ENCODE peak calls at places on chromosomes 11 and 22, in ten cellular contexts. One of them, this sample, is unnamed.

GRCh38 chr11:63919267-63920125 is 2.5 kb upstream of the RCOR2 start:
- DNase-seq in nucleus accumbens: peak
- DNase-seq in HFF-Myc: no peak
- DNase-seq in nephron progenitor cell: peak
- DNase-seq in iPS-NIHi11: peak
- DNase-seq in cardiac muscle cell: peak
- DNase-seq in stimulated activated CD4-positive, alpha-beta T cell treated with anti-CD3 and anti-CD28 coated beads, Interleukin-1b, Interleukin-23, amount 100 ng/mL, for 1 hour: no peak
- DNase-seq in immature natural killer cell: no peak
- DNase-seq in activated naive CD4-positive, alpha-beta T cell: no peak
- DNase-seq in lower leg skin: no peak
- DNase-seq in this sample: no peak

GRCh38 chr11:117232911-117233409 is 489 bp downstream of the RNF214 start:
- DNase-seq in nephron progenitor cell: peak
- DNase-seq in cardiac muscle cell: peak
- DNase-seq in nucleus accumbens: no peak
- DNase-seq in lower leg skin: no peak
- DNase-seq in iPS-NIHi11: peak
- DNase-seq in immature natural killer cell: no peak
- DNase-seq in activated naive CD4-positive, alpha-beta T cell: no peak
- DNase-seq in stimulated activated CD4-positive, alpha-beta T cell treated with anti-CD3 and anti-CD28 coated beads, Interleukin-1b, Interleukin-23, amount 100 ng/mL, for 1 hour: no peak
- DNase-seq in HFF-Myc: no peak
- DNase-seq in this sample: no peak

GRCh38 chr11:86446163-86446923 is 71.7 kb downstream of the CCDC81 start:
- DNase-seq in nucleus accumbens: no peak
- DNase-seq in HFF-Myc: no peak
- DNase-seq in iPS-NIHi11: no peak
- DNase-seq in nephron progenitor cell: no peak
- DNase-seq in immature natural killer cell: no peak
- DNase-seq in cardiac muscle cell: no peak
- DNase-seq in activated naive CD4-positive, alpha-beta T cell: no peak
- DNase-seq in stimulated activated CD4-positive, alpha-beta T cell treated with anti-CD3 and anti-CD28 coated beads, Interleukin-1b, Interleukin-23, amount 100 ng/mL, for 1 hour: no peak
- DNase-seq in lower leg skin: no peak
- DNase-seq in this sample: no peak

GRCh38 chr22:40346178-40347064 is at the start of gene ADSL:
- DNase-seq in HFF-Myc: peak
- DNase-seq in stimulated activated CD4-positive, alpha-beta T cell treated with anti-CD3 and anti-CD28 coated beads, Interleukin-1b, Interleukin-23, amount 100 ng/mL, for 1 hour: peak
- DNase-seq in iPS-NIHi11: peak
- DNase-seq in nephron progenitor cell: peak
- DNase-seq in nucleus accumbens: peak
- DNase-seq in cardiac muscle cell: peak
- DNase-seq in lower leg skin: peak
- DNase-seq in activated naive CD4-positive, alpha-beta T cell: peak
- DNase-seq in immature natural killer cell: peak
- DNase-seq in this sample: peak

GRCh38 chr11:32713496-32713895 is 81.0 kb downstream of the CCDC73 start:
- DNase-seq in immature natural killer cell: no peak
- DNase-seq in nucleus accumbens: no peak
- DNase-seq in activated naive CD4-positive, alpha-beta T cell: no peak
- DNase-seq in stimulated activated CD4-positive, alpha-beta T cell treated with anti-CD3 and anti-CD28 coated beads, Interleukin-1b, Interleukin-23, amount 100 ng/mL, for 1 hour: no peak
- DNase-seq in lower leg skin: no peak
- DNase-seq in nephron progenitor cell: no peak
- DNase-seq in iPS-NIHi11: peak
- DNase-seq in HFF-Myc: no peak
- DNase-seq in cardiac muscle cell: peak
- DNase-seq in this sample: no peak

GRCh38 chr11:11969380-11970215 is 38.8 kb downstream of the DKK3 start:
- DNase-seq in iPS-NIHi11: no peak
- DNase-seq in immature natural killer cell: no peak
- DNase-seq in activated naive CD4-positive, alpha-beta T cell: no peak
- DNase-seq in cardiac muscle cell: no peak
- DNase-seq in lower leg skin: no peak
- DNase-seq in nucleus accumbens: peak
- DNase-seq in stimulated activated CD4-positive, alpha-beta T cell treated with anti-CD3 and anti-CD28 coated beads, Interleukin-1b, Interleukin-23, amount 100 ng/mL, for 1 hour: no peak
- DNase-seq in nephron progenitor cell: no peak
- DNase-seq in HFF-Myc: no peak
- DNase-seq in this sample: no peak

GRCh38 chr11:111871693-111872161 is 346 bp upstream of the ALG9 start:
- DNase-seq in activated naive CD4-positive, alpha-beta T cell: no peak
- DNase-seq in cardiac muscle cell: no peak
- DNase-seq in immature natural killer cell: no peak
- DNase-seq in iPS-NIHi11: peak
- DNase-seq in nephron progenitor cell: no peak
- DNase-seq in lower leg skin: no peak
- DNase-seq in stimulated activated CD4-positive, alpha-beta T cell treated with anti-CD3 and anti-CD28 coated beads, Interleukin-1b, Interleukin-23, amount 100 ng/mL, for 1 hour: no peak
- DNase-seq in HFF-Myc: no peak
- DNase-seq in nucleus accumbens: no peak
- DNase-seq in this sample: no peak

GRCh38 chr11:109196016-109196415 is 226.0 kb upstream of the C11orf87 start:
- DNase-seq in activated naive CD4-positive, alpha-beta T cell: no peak
- DNase-seq in iPS-NIHi11: no peak
- DNase-seq in nephron progenitor cell: no peak
- DNase-seq in immature natural killer cell: no peak
- DNase-seq in HFF-Myc: no peak
- DNase-seq in stimulated activated CD4-positive, alpha-beta T cell treated with anti-CD3 and anti-CD28 coated beads, Interleukin-1b, Interleukin-23, amount 100 ng/mL, for 1 hour: no peak
- DNase-seq in lower leg skin: no peak
- DNase-seq in nucleus accumbens: no peak
- DNase-seq in cardiac muscle cell: no peak
- DNase-seq in this sample: no peak

GRCh38 chr22:44448271-44448780 is 49.7 kb downstream of the RTL6 start:
- DNase-seq in stimulated activated CD4-positive, alpha-beta T cell treated with anti-CD3 and anti-CD28 coated beads, Interleukin-1b, Interleukin-23, amount 100 ng/mL, for 1 hour: no peak
- DNase-seq in HFF-Myc: peak
- DNase-seq in nucleus accumbens: no peak
- DNase-seq in iPS-NIHi11: no peak
- DNase-seq in activated naive CD4-positive, alpha-beta T cell: no peak
- DNase-seq in lower leg skin: peak
- DNase-seq in nephron progenitor cell: no peak
- DNase-seq in cardiac muscle cell: no peak
- DNase-seq in immature natural killer cell: no peak
- DNase-seq in this sample: peak

GRCh38 chr11:2912498-2912897 is 16.7 kb downstream of the PHLDA2 start:
- DNase-seq in iPS-NIHi11: peak
- DNase-seq in cardiac muscle cell: no peak
- DNase-seq in nephron progenitor cell: no peak
- DNase-seq in activated naive CD4-positive, alpha-beta T cell: no peak
- DNase-seq in stimulated activated CD4-positive, alpha-beta T cell treated with anti-CD3 and anti-CD28 coated beads, Interleukin-1b, Interleukin-23, amount 100 ng/mL, for 1 hour: no peak
- DNase-seq in immature natural killer cell: no peak
- DNase-seq in lower leg skin: no peak
- DNase-seq in nucleus accumbens: no peak
- DNase-seq in HFF-Myc: no peak
- DNase-seq in this sample: peak

GRCh38 chr11:128512478-128513127 is 74.8 kb downstream of the ETS1 start:
- DNase-seq in nucleus accumbens: no peak
- DNase-seq in nephron progenitor cell: no peak
- DNase-seq in HFF-Myc: no peak
- DNase-seq in immature natural killer cell: peak
- DNase-seq in stimulated activated CD4-positive, alpha-beta T cell treated with anti-CD3 and anti-CD28 coated beads, Interleukin-1b, Interleukin-23, amount 100 ng/mL, for 1 hour: no peak
- DNase-seq in activated naive CD4-positive, alpha-beta T cell: no peak
- DNase-seq in cardiac muscle cell: no peak
- DNase-seq in lower leg skin: no peak
- DNase-seq in iPS-NIHi11: no peak
- DNase-seq in this sample: no peak

GRCh38 chr11:61922539-61922938 is 5.2 kb upstream of the RAB3IL1 start:
- DNase-seq in nephron progenitor cell: peak
- DNase-seq in cardiac muscle cell: no peak
- DNase-seq in lower leg skin: peak
- DNase-seq in immature natural killer cell: no peak
- DNase-seq in stimulated activated CD4-positive, alpha-beta T cell treated with anti-CD3 and anti-CD28 coated beads, Interleukin-1b, Interleukin-23, amount 100 ng/mL, for 1 hour: no peak
- DNase-seq in activated naive CD4-positive, alpha-beta T cell: no peak
- DNase-seq in HFF-Myc: peak
- DNase-seq in nucleus accumbens: no peak
- DNase-seq in iPS-NIHi11: no peak
- DNase-seq in this sample: peak

GRCh38 chr22:38097058-38097457 is 13.1 kb upstream of the SLC16A8 start:
- DNase-seq in cardiac muscle cell: no peak
- DNase-seq in activated naive CD4-positive, alpha-beta T cell: no peak
- DNase-seq in lower leg skin: no peak
- DNase-seq in immature natural killer cell: no peak
- DNase-seq in nucleus accumbens: no peak
- DNase-seq in nephron progenitor cell: no peak
- DNase-seq in HFF-Myc: no peak
- DNase-seq in stimulated activated CD4-positive, alpha-beta T cell treated with anti-CD3 and anti-CD28 coated beads, Interleukin-1b, Interleukin-23, amount 100 ng/mL, for 1 hour: no peak
- DNase-seq in iPS-NIHi11: no peak
- DNase-seq in this sample: no peak

GRCh38 chr11:61053198-61053597 is 49.1 kb upstream of the CD5 start:
- DNase-seq in nephron progenitor cell: no peak
- DNase-seq in iPS-NIHi11: no peak
- DNase-seq in lower leg skin: no peak
- DNase-seq in immature natural killer cell: no peak
- DNase-seq in activated naive CD4-positive, alpha-beta T cell: no peak
- DNase-seq in HFF-Myc: no peak
- DNase-seq in cardiac muscle cell: no peak
- DNase-seq in nucleus accumbens: no peak
- DNase-seq in stimulated activated CD4-positive, alpha-beta T cell treated with anti-CD3 and anti-CD28 coated beads, Interleukin-1b, Interleukin-23, amount 100 ng/mL, for 1 hour: no peak
- DNase-seq in this sample: no peak

GRCh38 chr11:337711-338110 is 17.1 kb upstream of the IFITM3 start:
- DNase-seq in HFF-Myc: no peak
- DNase-seq in iPS-NIHi11: no peak
- DNase-seq in lower leg skin: no peak
- DNase-seq in stimulated activated CD4-positive, alpha-beta T cell treated with anti-CD3 and anti-CD28 coated beads, Interleukin-1b, Interleukin-23, amount 100 ng/mL, for 1 hour: no peak
- DNase-seq in nucleus accumbens: no peak
- DNase-seq in cardiac muscle cell: no peak
- DNase-seq in nephron progenitor cell: no peak
- DNase-seq in immature natural killer cell: no peak
- DNase-seq in activated naive CD4-positive, alpha-beta T cell: no peak
- DNase-seq in this sample: no peak

GRCh38 chr22:22322792-22323191 is 78.2 kb downstream of the VPREB1 start:
- DNase-seq in iPS-NIHi11: no peak
- DNase-seq in lower leg skin: no peak
- DNase-seq in HFF-Myc: no peak
- DNase-seq in immature natural killer cell: no peak
- DNase-seq in activated naive CD4-positive, alpha-beta T cell: no peak
- DNase-seq in stimulated activated CD4-positive, alpha-beta T cell treated with anti-CD3 and anti-CD28 coated beads, Interleukin-1b, Interleukin-23, amount 100 ng/mL, for 1 hour: no peak
- DNase-seq in cardiac muscle cell: no peak
- DNase-seq in nephron progenitor cell: no peak
- DNase-seq in nucleus accumbens: no peak
- DNase-seq in this sample: no peak

GRCh38 chr11:20488352-20488751 is 100.8 kb downstream of the PRMT3 start:
- DNase-seq in nephron progenitor cell: no peak
- DNase-seq in activated naive CD4-positive, alpha-beta T cell: no peak
- DNase-seq in HFF-Myc: no peak
- DNase-seq in stimulated activated CD4-positive, alpha-beta T cell treated with anti-CD3 and anti-CD28 coated beads, Interleukin-1b, Interleukin-23, amount 100 ng/mL, for 1 hour: no peak
- DNase-seq in nucleus accumbens: no peak
- DNase-seq in iPS-NIHi11: no peak
- DNase-seq in immature natural killer cell: no peak
- DNase-seq in lower leg skin: no peak
- DNase-seq in cardiac muscle cell: no peak
- DNase-seq in this sample: no peak

GRCh38 chr11:45259607-45260006 is 26.5 kb downstream of the SYT13 start:
- DNase-seq in HFF-Myc: no peak
- DNase-seq in stimulated activated CD4-positive, alpha-beta T cell treated with anti-CD3 and anti-CD28 coated beads, Interleukin-1b, Interleukin-23, amount 100 ng/mL, for 1 hour: no peak
- DNase-seq in cardiac muscle cell: no peak
- DNase-seq in lower leg skin: no peak
- DNase-seq in iPS-NIHi11: peak
- DNase-seq in activated naive CD4-positive, alpha-beta T cell: no peak
- DNase-seq in immature natural killer cell: no peak
- DNase-seq in nephron progenitor cell: no peak
- DNase-seq in nucleus accumbens: no peak
- DNase-seq in this sample: no peak